ENCODE peak calls at places on chromosomes 13 and 19, in five cellular contexts. J is K562, T is HepG2, E is HCT116, B is GM12878. Q is an unnamed sample.

GRCh38 chr13:42393573-42394360 is 121.8 kb downstream of the AKAP11 start:
- DNase-seq in J (no peak), T (no peak), B (no peak), E (no peak), Q (no peak)

GRCh38 chr19:2653717-2654584 is 48.5 kb downstream of the GNG7 start:
- DNase-seq in B (no peak), T (no peak), E (no peak), J (no peak), Q (no peak)

GRCh38 chr13:92463134-92463533 is 763.5 kb upstream of the GPC6 start:
- DNase-seq in B (no peak), J (no peak), E (no peak), T (no peak), Q (no peak)

GRCh38 chr19:4115050-4115817 is 8.7 kb downstream of the MAP2K2 start:
- DNase-seq in E (no peak), T (no peak), J (no peak), B (peak), Q (no peak)

GRCh38 chr13:111139874-111140561 is 24.9 kb downstream of the ARHGEF7 start:
- DNase-seq in T (no peak), B (no peak), J (no peak), E (no peak), Q (no peak)

GRCh38 chr19:14432817-14433453 is at the start of gene PKN1:
- DNase-seq in T (no peak), B (no peak), E (no peak), J (peak), Q (no peak)

GRCh38 chr19:50921391-50922315 is 10.5 kb upstream of the KLK4 start:
- DNase-seq in J (no peak), B (no peak), E (no peak), T (no peak), Q (no peak)

GRCh38 chr19:51602189-51602854 is 27.9 kb downstream of the SIGLEC5 start:
- DNase-seq in B (no peak), J (no peak), E (no peak), T (no peak), Q (no peak)

GRCh38 chr13:75761373-75761772 is 125.2 kb downstream of the LMO7 start:
- DNase-seq in J (no peak), B (peak), T (no peak), E (no peak), Q (no peak)

GRCh38 chr13:51811920-51812328 is 8.0 kb upstream of the DHRS12 start:
- DNase-seq in E (no peak), J (no peak), B (no peak), T (no peak), Q (no peak)

GRCh38 chr19:46862504-46862835 is 1.7 kb downstream of the ARHGAP35 start:
- DNase-seq in T (no peak), J (peak), B (no peak), E (no peak), Q (no peak)

GRCh38 chr19:3776479-3777040 is 4.5 kb upstream of the RAX2 start:
- DNase-seq in T (no peak), B (no peak), E (no peak), J (no peak), Q (no peak)

GRCh38 chr19:53195265-53195879 is 2.2 kb upstream of the ZNF665 start:
- DNase-seq in E (peak), J (peak), T (peak), B (peak), Q (peak)

GRCh38 chr13:113110048-113110851 is 4.7 kb downstream of the F7 start:
- DNase-seq in T (no peak), E (no peak), J (no peak), B (no peak), Q (no peak)

GRCh38 chr19:52237771-52238400 is 31.5 kb upstream of the ZNF766 start:
- DNase-seq in T (peak), J (peak), B (peak), E (peak), Q (peak)

GRCh38 chr19:9140159-9140874 is at the start of gene ZNF317:
- DNase-seq in J (peak), E (peak), T (peak), B (peak), Q (peak)

GRCh38 chr13:27176772-27177171 is 5.2 kb upstream of the USP12 start:
- DNase-seq in J (no peak), T (no peak), E (no peak), B (no peak), Q (no peak)

GRCh38 chr13:113900646-113901045 is 36.8 kb upstream of the GAS6 start:
- DNase-seq in T (no peak), B (no peak), J (no peak), E (no peak), Q (no peak)

GRCh38 chr13:36883829-36884228 is 36.2 kb downstream of the SMAD9 start:
- DNase-seq in J (no peak), E (no peak), B (no peak), T (no peak), Q (no peak)

GRCh38 chr13:30567072-30567471 is 50.6 kb upstream of the USPL1 start:
- DNase-seq in E (no peak), B (no peak), T (no peak), J (no peak), Q (no peak)

GRCh38 chr13:99356216-99357089 is 49.3 kb upstream of the GPR183 start:
- DNase-seq in J (no peak), T (no peak), E (no peak), B (peak), Q (no peak)

GRCh38 chr13:41456768-41457588 is at the start of gene RGCC:
- DNase-seq in E (peak), T (peak), J (peak), B (no peak), Q (no peak)

GRCh38 chr19:42512130-42512636 is 16.1 kb downstream of the CEACAM1 start:
- DNase-seq in T (no peak), J (no peak), E (no peak), B (no peak), Q (no peak)

GRCh38 chr13:112322562-112322961 is 53.6 kb upstream of the SPACA7 start:
- DNase-seq in T (no peak), B (no peak), E (no peak), J (no peak), Q (no peak)

GRCh38 chr13:99361197-99361596 is 54.0 kb upstream of the GPR183 start:
- DNase-seq in E (no peak), J (no peak), B (no peak), T (no peak), Q (no peak)

GRCh38 chr19:23867895-23868294 is 46.8 kb upstream of the ZNF726 start:
- DNase-seq in B (no peak), E (no peak), T (no peak), J (no peak), Q (no peak)

GRCh38 chr19:5953034-5953589 is 24.8 kb downstream of the RANBP3 start:
- DNase-seq in J (no peak), B (no peak), E (no peak), T (no peak), Q (no peak)
- H3K9ac ChIP-seq in J (no peak), B (no peak), E (no peak), T (no peak), Q (peak)

GRCh38 chr19:6047741-6048231 is 62.5 kb downstream of the RFX2 start:
- DNase-seq in E (peak), B (no peak), J (peak), T (peak), Q (no peak)
- TF ChIP-seq POLR2AphosphoS5 in E (no peak), B (no peak), J (no peak), T (no peak), Q (no peak)

DNA sequence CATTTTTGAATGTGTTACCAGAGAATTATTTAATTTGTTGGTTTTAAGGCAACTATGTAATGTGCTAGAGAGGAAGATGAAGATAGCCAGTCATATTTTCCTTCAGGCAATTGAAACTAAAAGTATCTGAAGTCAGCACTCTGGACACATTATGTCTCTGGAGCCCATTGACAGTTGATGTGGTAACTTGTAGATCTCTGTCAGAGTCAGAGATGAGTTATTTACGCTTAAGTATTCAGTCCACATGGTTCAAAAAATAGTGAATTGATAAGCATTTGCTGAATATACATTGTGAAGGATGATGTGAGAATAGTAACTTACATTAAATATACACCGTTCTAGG is 2.1 kb downstream of the ZMYM2 start:
- DNase-seq in E (no peak), J (no peak), B (no peak), T (no peak), Q (no peak)
- H3K9ac ChIP-seq in E (peak), J (no peak), B (no peak), T (peak), Q (peak)

DNA sequence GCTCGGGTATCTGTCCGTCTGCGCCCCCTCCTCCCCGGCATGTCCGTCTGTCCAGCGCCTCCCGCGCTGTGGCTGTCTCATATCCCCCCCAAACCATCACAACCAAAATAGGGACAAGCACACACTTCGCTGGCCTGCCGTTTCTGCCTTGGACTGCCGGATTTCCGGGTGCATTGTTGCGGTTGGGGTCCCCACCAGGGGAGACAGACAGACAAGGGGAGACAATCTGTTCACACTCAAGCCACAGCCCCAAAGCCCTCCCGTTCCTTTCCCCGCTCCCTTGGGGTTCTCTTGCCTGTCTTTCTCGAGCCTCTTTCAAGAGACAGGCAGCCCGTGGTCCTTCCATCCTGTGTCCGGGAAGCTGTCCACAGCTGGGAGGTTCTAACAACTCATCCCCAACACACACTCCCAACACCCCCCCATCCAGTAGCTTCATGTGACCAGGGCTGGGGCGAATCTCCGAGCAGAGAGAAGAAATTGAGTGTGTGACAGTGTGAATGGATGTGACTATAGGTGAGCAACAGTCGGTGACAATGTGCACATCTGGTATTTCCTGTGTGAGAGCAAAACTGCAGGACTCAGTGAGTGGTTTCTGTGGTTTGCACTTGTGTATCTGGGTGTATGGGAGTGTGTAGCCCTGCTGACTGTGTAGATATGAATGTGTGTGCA is 16.5 kb upstream of the FOSB start:
- DNase-seq in B (no peak), E (no peak), J (no peak), T (no peak), Q (no peak)
- TF ChIP-seq POLR2AphosphoS5 in B (no peak), E (no peak), J (no peak), T (no peak), Q (no peak)

DNA sequence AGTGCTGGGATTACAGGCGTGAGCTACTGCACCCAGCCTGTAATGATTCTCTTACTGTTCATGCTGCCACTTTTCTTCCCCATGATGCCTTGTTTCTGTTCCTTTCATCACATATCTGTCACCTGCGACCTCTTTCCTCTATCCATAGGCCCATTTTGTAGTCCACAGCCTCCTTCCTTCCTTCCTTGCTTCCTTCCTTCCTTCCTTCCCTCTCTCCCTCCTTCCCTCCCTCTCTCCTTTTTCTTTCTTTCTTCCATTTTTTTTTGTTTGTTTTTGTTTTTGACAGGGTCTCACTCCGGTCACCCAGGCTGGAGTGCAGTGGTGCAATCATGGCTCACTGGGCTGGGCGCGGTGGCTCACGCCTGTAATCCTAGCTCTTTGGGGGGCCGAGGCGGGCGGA is 4.2 kb downstream of the GYS1 start:
- DNase-seq in B (no peak), E (no peak), J (no peak), T (no peak), Q (no peak)
- H3K9ac ChIP-seq in B (no peak), E (no peak), J (no peak), T (no peak), Q (no peak)

DNA sequence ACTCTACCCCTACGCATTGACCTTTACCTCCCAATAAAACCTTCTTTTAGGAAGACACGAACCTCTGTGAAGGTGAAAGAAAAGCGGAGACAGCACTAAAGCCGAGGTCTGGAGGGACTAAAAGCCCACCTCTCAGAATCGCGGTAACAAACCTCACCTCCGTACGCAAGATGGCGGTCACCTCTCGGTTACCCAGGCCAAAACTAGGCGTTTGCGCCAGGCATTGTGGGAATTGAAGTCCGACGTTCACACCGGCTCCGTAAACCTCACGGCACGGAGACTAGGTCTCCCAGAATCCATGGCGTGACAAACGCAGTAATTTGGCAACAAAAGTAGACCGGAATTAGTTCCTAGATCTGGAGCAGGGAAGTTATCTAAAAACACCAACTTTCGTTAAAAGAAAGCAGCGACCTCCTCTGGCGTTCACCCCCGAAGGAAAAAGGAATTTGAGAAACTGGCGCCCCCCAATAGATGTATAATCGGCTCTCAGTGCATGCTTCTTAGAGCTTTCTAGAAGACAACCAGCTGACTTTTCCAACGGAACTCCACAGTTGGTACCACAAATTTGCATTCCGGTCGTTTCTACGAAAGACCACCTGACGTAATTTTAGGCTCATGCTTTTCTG is at the start of gene N4BP2L2:
- DNase-seq in B (peak), T (peak), E (peak), J (peak), Q (peak)
- TF ChIP-seq POLR2AphosphoS5 in B (peak), T (peak), E (peak), J (peak), Q (peak)

DNA sequence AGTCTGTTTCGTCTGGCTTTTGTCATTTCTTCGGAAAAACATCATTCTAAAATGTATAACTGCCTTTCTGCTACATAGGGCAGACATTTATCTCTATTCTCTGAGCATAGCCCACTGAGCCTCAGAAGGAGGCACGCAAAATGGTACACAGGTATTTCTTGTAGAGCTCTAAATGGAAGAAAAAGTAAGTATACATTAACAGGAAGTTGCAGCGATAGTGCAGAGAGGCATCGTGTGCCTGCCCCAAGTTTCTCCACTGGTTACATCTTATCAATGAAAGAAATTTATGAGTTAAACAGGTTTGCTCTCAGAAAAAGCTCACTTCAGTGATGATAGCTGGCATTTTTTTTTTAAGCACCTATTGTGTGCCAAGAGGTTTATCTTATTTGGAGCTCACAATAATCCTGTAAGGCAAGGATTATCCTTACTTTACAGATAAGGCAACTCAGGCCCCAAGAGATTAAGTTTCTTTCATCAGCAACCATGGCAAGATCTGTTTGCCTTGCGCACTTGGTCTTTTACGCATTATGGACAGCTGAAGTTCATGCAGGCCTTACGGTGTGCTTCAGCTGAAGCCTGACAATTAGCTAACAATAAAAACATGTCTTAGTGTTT is 1.2 kb upstream of the RCBTB2 start:
- DNase-seq in B (no peak), J (no peak), T (no peak), E (no peak), Q (no peak)
- H3K9ac ChIP-seq in B (no peak), J (no peak), T (no peak), E (no peak), Q (no peak)

GRCh38 chr19:16371540-16371986 is 46.9 kb downstream of the KLF2 start:
- DNase-seq in J (peak), B (peak), T (no peak), E (no peak), Q (no peak)
- TF ChIP-seq POLR2AphosphoS5 in J (no peak), B (no peak), T (no peak), E (no peak), Q (no peak)